ENCODE peak calls at places on chromosomes 7 and 10, in eight cellular contexts. One of them, this sample, is unnamed.

GRCh38 chr10:101085846-101086245 is 24.1 kb downstream of the KAZALD1 start:
- DNase-seq in dorsolateral prefrontal cortex: no peak
- DNase-seq in cardiac muscle cell: no peak
- DNase-seq in A549: no peak
- DNase-seq in foreskin fibroblast: no peak
- DNase-seq in left ventricle myocardium inferior: no peak
- DNase-seq in fibroblast of lung: no peak
- DNase-seq in OCI-LY7: no peak
- DNase-seq in this sample: no peak

GRCh38 chr10:1572519-1573333 is 164.6 kb downstream of the ADARB2 start:
- DNase-seq in A549: no peak
- DNase-seq in foreskin fibroblast: no peak
- DNase-seq in OCI-LY7: no peak
- DNase-seq in dorsolateral prefrontal cortex: no peak
- DNase-seq in cardiac muscle cell: no peak
- DNase-seq in left ventricle myocardium inferior: no peak
- DNase-seq in fibroblast of lung: no peak
- DNase-seq in this sample: no peak

GRCh38 chr10:101481256-101481655 is 106.8 kb downstream of the POLL start:
- DNase-seq in foreskin fibroblast: no peak
- DNase-seq in OCI-LY7: no peak
- DNase-seq in A549: no peak
- DNase-seq in cardiac muscle cell: no peak
- DNase-seq in fibroblast of lung: no peak
- DNase-seq in left ventricle myocardium inferior: no peak
- DNase-seq in dorsolateral prefrontal cortex: no peak
- DNase-seq in this sample: no peak

GRCh38 chr10:126247454-126247975 is 140.8 kb downstream of the ADAM12 start:
- DNase-seq in foreskin fibroblast: peak
- DNase-seq in fibroblast of lung: peak
- DNase-seq in OCI-LY7: no peak
- DNase-seq in A549: peak
- DNase-seq in dorsolateral prefrontal cortex: no peak
- DNase-seq in left ventricle myocardium inferior: peak
- DNase-seq in cardiac muscle cell: peak
- DNase-seq in this sample: no peak

GRCh38 chr7:92631067-92631829 is 41.1 kb upstream of the FAM133B start:
- DNase-seq in fibroblast of lung: no peak
- DNase-seq in dorsolateral prefrontal cortex: no peak
- DNase-seq in left ventricle myocardium inferior: no peak
- DNase-seq in A549: no peak
- DNase-seq in cardiac muscle cell: no peak
- DNase-seq in OCI-LY7: no peak
- DNase-seq in foreskin fibroblast: no peak
- DNase-seq in this sample: no peak

GRCh38 chr7:22447759-22448158 is 52.2 kb downstream of the STEAP1B start:
- DNase-seq in dorsolateral prefrontal cortex: no peak
- DNase-seq in fibroblast of lung: no peak
- DNase-seq in foreskin fibroblast: no peak
- DNase-seq in left ventricle myocardium inferior: no peak
- DNase-seq in cardiac muscle cell: no peak
- DNase-seq in A549: no peak
- DNase-seq in OCI-LY7: peak
- DNase-seq in this sample: no peak

GRCh38 chr10:52639652-52640051 is 132.9 kb downstream of the MBL2 start:
- DNase-seq in foreskin fibroblast: no peak
- DNase-seq in fibroblast of lung: peak
- DNase-seq in A549: no peak
- DNase-seq in dorsolateral prefrontal cortex: no peak
- DNase-seq in cardiac muscle cell: no peak
- DNase-seq in left ventricle myocardium inferior: no peak
- DNase-seq in OCI-LY7: no peak
- DNase-seq in this sample: no peak

GRCh38 chr10:78954009-78954297 is 114.8 kb upstream of the ZMIZ1 start:
- DNase-seq in foreskin fibroblast: no peak
- DNase-seq in dorsolateral prefrontal cortex: no peak
- DNase-seq in fibroblast of lung: no peak
- DNase-seq in left ventricle myocardium inferior: no peak
- DNase-seq in cardiac muscle cell: no peak
- DNase-seq in A549: no peak
- DNase-seq in OCI-LY7: no peak
- DNase-seq in this sample: no peak

GRCh38 chr7:77315102-77315501 is 101.0 kb downstream of the GSAP start:
- DNase-seq in left ventricle myocardium inferior: peak
- DNase-seq in OCI-LY7: no peak
- DNase-seq in A549: no peak
- DNase-seq in dorsolateral prefrontal cortex: no peak
- DNase-seq in fibroblast of lung: peak
- DNase-seq in cardiac muscle cell: peak
- DNase-seq in foreskin fibroblast: no peak
- DNase-seq in this sample: no peak

GRCh38 chr7:100613447-100614185 is 1.3 kb downstream of the MOSPD3 start:
- DNase-seq in left ventricle myocardium inferior: no peak
- DNase-seq in OCI-LY7: no peak
- DNase-seq in foreskin fibroblast: no peak
- DNase-seq in fibroblast of lung: no peak
- DNase-seq in cardiac muscle cell: no peak
- DNase-seq in dorsolateral prefrontal cortex: no peak
- DNase-seq in A549: no peak
- DNase-seq in this sample: no peak

GRCh38 chr7:133076142-133076541 is 5.7 kb downstream of the CHCHD3 start:
- DNase-seq in A549: no peak
- DNase-seq in left ventricle myocardium inferior: no peak
- DNase-seq in foreskin fibroblast: no peak
- DNase-seq in OCI-LY7: no peak
- DNase-seq in cardiac muscle cell: no peak
- DNase-seq in fibroblast of lung: no peak
- DNase-seq in dorsolateral prefrontal cortex: no peak
- DNase-seq in this sample: no peak

GRCh38 chr10:131496351-131497052 is 185.0 kb upstream of the TCERG1L start:
- DNase-seq in cardiac muscle cell: no peak
- DNase-seq in dorsolateral prefrontal cortex: no peak
- DNase-seq in OCI-LY7: no peak
- DNase-seq in left ventricle myocardium inferior: no peak
- DNase-seq in A549: no peak
- DNase-seq in foreskin fibroblast: no peak
- DNase-seq in fibroblast of lung: no peak
- DNase-seq in this sample: peak

GRCh38 chr7:111029574-111030357 is 61.2 kb upstream of the LRRN3 start:
- DNase-seq in A549: no peak
- DNase-seq in fibroblast of lung: peak
- DNase-seq in OCI-LY7: no peak
- DNase-seq in dorsolateral prefrontal cortex: no peak
- DNase-seq in left ventricle myocardium inferior: no peak
- DNase-seq in cardiac muscle cell: peak
- DNase-seq in foreskin fibroblast: peak
- DNase-seq in this sample: no peak

GRCh38 chr10:103636492-103636891 is 143.0 kb downstream of the NEURL1 start:
- DNase-seq in left ventricle myocardium inferior: no peak
- DNase-seq in foreskin fibroblast: no peak
- DNase-seq in A549: no peak
- DNase-seq in dorsolateral prefrontal cortex: no peak
- DNase-seq in fibroblast of lung: no peak
- DNase-seq in cardiac muscle cell: no peak
- DNase-seq in OCI-LY7: no peak
- DNase-seq in this sample: no peak

GRCh38 chr7:28630350-28630749 is 218.0 kb downstream of the CREB5 start:
- DNase-seq in fibroblast of lung: no peak
- DNase-seq in left ventricle myocardium inferior: no peak
- DNase-seq in A549: no peak
- DNase-seq in cardiac muscle cell: no peak
- DNase-seq in dorsolateral prefrontal cortex: no peak
- DNase-seq in foreskin fibroblast: peak
- DNase-seq in OCI-LY7: no peak
- DNase-seq in this sample: no peak

GRCh38 chr10:100803481-100803880 is 58.1 kb downstream of the PAX2 start:
- DNase-seq in fibroblast of lung: no peak
- DNase-seq in dorsolateral prefrontal cortex: no peak
- DNase-seq in A549: no peak
- DNase-seq in cardiac muscle cell: no peak
- DNase-seq in OCI-LY7: no peak
- DNase-seq in foreskin fibroblast: no peak
- DNase-seq in left ventricle myocardium inferior: no peak
- DNase-seq in this sample: peak

GRCh38 chr7:98079891-98080653 is 26.6 kb upstream of the LMTK2 start:
- DNase-seq in dorsolateral prefrontal cortex: no peak
- DNase-seq in A549: no peak
- DNase-seq in left ventricle myocardium inferior: no peak
- DNase-seq in fibroblast of lung: no peak
- DNase-seq in cardiac muscle cell: no peak
- DNase-seq in foreskin fibroblast: no peak
- DNase-seq in OCI-LY7: no peak
- DNase-seq in this sample: no peak

GRCh38 chr10:80260295-80261243 is 28.9 kb downstream of the MAT1A start:
- DNase-seq in A549: peak
- DNase-seq in cardiac muscle cell: peak
- DNase-seq in fibroblast of lung: no peak
- DNase-seq in OCI-LY7: peak
- DNase-seq in dorsolateral prefrontal cortex: no peak
- DNase-seq in left ventricle myocardium inferior: no peak
- DNase-seq in foreskin fibroblast: no peak
- DNase-seq in this sample: no peak

GRCh38 chr7:36440880-36441279 is 51.2 kb downstream of the ANLN start:
- DNase-seq in dorsolateral prefrontal cortex: no peak
- DNase-seq in OCI-LY7: no peak
- DNase-seq in fibroblast of lung: peak
- DNase-seq in A549: peak
- DNase-seq in cardiac muscle cell: peak
- DNase-seq in left ventricle myocardium inferior: no peak
- DNase-seq in foreskin fibroblast: no peak
- DNase-seq in this sample: no peak
- TF ChIP-seq CTCF in dorsolateral prefrontal cortex: no peak
- TF ChIP-seq CTCF in OCI-LY7: peak
- TF ChIP-seq CTCF in fibroblast of lung: no peak
- TF ChIP-seq CTCF in A549: peak
- TF ChIP-seq CTCF in cardiac muscle cell: peak
- TF ChIP-seq CTCF in left ventricle myocardium inferior: peak
- TF ChIP-seq CTCF in foreskin fibroblast: peak
- TF ChIP-seq CTCF in this sample: peak

DNA sequence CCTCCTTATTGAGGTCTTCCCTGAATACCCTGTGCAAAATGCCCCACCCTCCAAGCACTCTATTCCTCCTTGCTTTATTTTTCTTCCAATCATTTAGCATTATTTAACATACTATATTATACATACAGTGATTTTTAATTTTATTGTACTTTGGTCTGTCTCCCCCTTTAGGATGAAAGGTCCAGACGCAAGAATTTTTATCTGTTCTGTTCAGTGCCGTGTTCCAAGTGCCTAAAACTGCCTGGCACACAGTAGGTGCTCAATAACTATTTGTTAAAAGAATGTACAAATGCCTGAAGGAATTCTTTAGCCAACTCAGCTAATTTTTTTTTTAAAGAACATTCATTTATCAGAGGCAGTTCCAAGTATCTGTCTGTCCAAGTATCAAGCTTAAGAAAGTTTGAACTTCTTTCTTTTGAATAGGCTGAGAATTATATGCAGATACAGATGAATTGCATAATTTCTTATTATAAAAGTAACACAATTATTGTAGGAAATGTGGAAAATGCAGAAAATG is 34.1 kb upstream of the SLC25A13 start:
- DNase-seq in OCI-LY7: no peak
- DNase-seq in dorsolateral prefrontal cortex: no peak
- DNase-seq in cardiac muscle cell: no peak
- DNase-seq in A549: no peak
- DNase-seq in fibroblast of lung: no peak
- DNase-seq in foreskin fibroblast: no peak
- DNase-seq in left ventricle myocardium inferior: no peak
- DNase-seq in this sample: no peak
- TF ChIP-seq CTCF in OCI-LY7: no peak
- TF ChIP-seq CTCF in dorsolateral prefrontal cortex: no peak
- TF ChIP-seq CTCF in cardiac muscle cell: no peak
- TF ChIP-seq CTCF in A549: no peak
- TF ChIP-seq CTCF in fibroblast of lung: no peak
- TF ChIP-seq CTCF in foreskin fibroblast: no peak
- TF ChIP-seq CTCF in left ventricle myocardium inferior: no peak
- TF ChIP-seq CTCF in this sample: peak

GRCh38 chr10:63668081-63668480 is 146.9 kb downstream of the REEP3 start:
- DNase-seq in cardiac muscle cell: peak
- DNase-seq in A549: no peak
- DNase-seq in dorsolateral prefrontal cortex: no peak
- DNase-seq in fibroblast of lung: peak
- DNase-seq in foreskin fibroblast: no peak
- DNase-seq in left ventricle myocardium inferior: no peak
- DNase-seq in OCI-LY7: no peak
- DNase-seq in this sample: no peak

GRCh38 chr10:63666836-63667383 is 145.7 kb downstream of the REEP3 start:
- DNase-seq in cardiac muscle cell: peak
- DNase-seq in A549: no peak
- DNase-seq in OCI-LY7: no peak
- DNase-seq in left ventricle myocardium inferior: no peak
- DNase-seq in fibroblast of lung: peak
- DNase-seq in dorsolateral prefrontal cortex: no peak
- DNase-seq in foreskin fibroblast: peak
- DNase-seq in this sample: no peak

GRCh38 chr10:63665765-63666164 is 144.6 kb downstream of the REEP3 start:
- DNase-seq in fibroblast of lung: peak
- DNase-seq in cardiac muscle cell: peak
- DNase-seq in left ventricle myocardium inferior: no peak
- DNase-seq in foreskin fibroblast: no peak
- DNase-seq in A549: no peak
- DNase-seq in OCI-LY7: no peak
- DNase-seq in dorsolateral prefrontal cortex: no peak
- DNase-seq in this sample: no peak

GRCh38 chr10:63667596-63667995 is 146.4 kb downstream of the REEP3 start:
- DNase-seq in fibroblast of lung: no peak
- DNase-seq in left ventricle myocardium inferior: no peak
- DNase-seq in cardiac muscle cell: no peak
- DNase-seq in OCI-LY7: no peak
- DNase-seq in foreskin fibroblast: no peak
- DNase-seq in A549: no peak
- DNase-seq in dorsolateral prefrontal cortex: no peak
- DNase-seq in this sample: no peak

GRCh38 chr10:63664341-63664885 is 143.2 kb downstream of the REEP3 start:
- DNase-seq in fibroblast of lung: no peak
- DNase-seq in cardiac muscle cell: no peak
- DNase-seq in OCI-LY7: no peak
- DNase-seq in A549: no peak
- DNase-seq in dorsolateral prefrontal cortex: no peak
- DNase-seq in left ventricle myocardium inferior: no peak
- DNase-seq in foreskin fibroblast: no peak
- DNase-seq in this sample: no peak
- TF ChIP-seq CTCF in fibroblast of lung: no peak
- TF ChIP-seq CTCF in cardiac muscle cell: no peak
- TF ChIP-seq CTCF in OCI-LY7: no peak
- TF ChIP-seq CTCF in A549: no peak
- TF ChIP-seq CTCF in dorsolateral prefrontal cortex: no peak
- TF ChIP-seq CTCF in left ventricle myocardium inferior: no peak
- TF ChIP-seq CTCF in foreskin fibroblast: no peak
- TF ChIP-seq CTCF in this sample: no peak

DNA sequence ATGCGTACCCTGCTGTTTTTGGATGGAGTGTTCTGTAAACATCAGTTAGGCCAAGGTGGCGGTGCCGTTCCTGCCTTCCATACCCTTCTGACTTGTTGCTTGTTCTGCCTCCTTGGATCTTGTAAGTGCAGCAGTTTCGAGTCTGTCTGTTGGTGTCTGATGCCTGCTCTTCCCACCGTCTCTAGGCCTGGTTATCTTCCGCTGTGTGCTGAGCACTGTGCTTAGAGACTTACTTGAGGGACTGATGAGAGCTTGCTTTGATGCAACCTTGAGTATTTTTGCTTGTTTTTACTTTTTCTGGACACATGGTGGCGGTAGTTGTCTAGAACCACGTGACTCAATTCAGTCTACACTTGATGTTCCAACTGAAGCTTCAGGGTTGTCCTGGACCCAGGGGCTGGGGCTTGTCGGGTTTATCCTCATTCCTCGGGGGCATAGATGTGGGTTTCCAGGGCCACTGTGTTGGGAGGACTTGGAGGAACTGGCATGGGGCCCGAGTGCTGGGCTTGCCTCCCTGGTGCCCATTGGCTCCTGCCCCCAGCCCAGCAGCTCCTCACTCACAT is 14.4 kb upstream of the SPRN start:
- DNase-seq in cardiac muscle cell: peak
- DNase-seq in fibroblast of lung: no peak
- DNase-seq in OCI-LY7: peak
- DNase-seq in left ventricle myocardium inferior: no peak
- DNase-seq in foreskin fibroblast: no peak
- DNase-seq in A549: no peak
- DNase-seq in dorsolateral prefrontal cortex: no peak
- DNase-seq in this sample: no peak
- TF ChIP-seq CTCF in cardiac muscle cell: peak
- TF ChIP-seq CTCF in fibroblast of lung: no peak
- TF ChIP-seq CTCF in OCI-LY7: peak
- TF ChIP-seq CTCF in left ventricle myocardium inferior: no peak
- TF ChIP-seq CTCF in foreskin fibroblast: peak
- TF ChIP-seq CTCF in A549: peak
- TF ChIP-seq CTCF in dorsolateral prefrontal cortex: no peak
- TF ChIP-seq CTCF in this sample: peak

This sample was measured in chondrocyte.